ENCODE peak calls at places on chromosome 14, in six cellular contexts. C is trophoblast cell, M is H9, X is IMR-90, V is H1, W is mesenchymal stem cell. Z is an unnamed sample.

GRCh38 chr14:94922595-94923239 is 152.8 kb upstream of the GSC start:
- DNase-seq in V (no peak), X (no peak), M (no peak), C (no peak), W (no peak), Z (no peak)

GRCh38 chr14:101472518-101472849 is 88.8 kb upstream of the DIO3 start:
- DNase-seq in C (no peak), W (no peak), X (no peak), V (no peak), M (no peak), Z (no peak)

GRCh38 chr14:104723651-104724406 is at the start of gene ADSS1:
- DNase-seq in X (no peak), C (peak; percentile 64), V (no peak), M (peak; percentile 69), W (peak; percentile 67), Z (peak; percentile 65)

GRCh38 chr14:104106471-104106991 is 21.0 kb downstream of the ASPG start:
- DNase-seq in C (no peak), M (peak; percentile 21), X (no peak), V (no peak), W (no peak), Z (no peak)

GRCh38 chr14:94568186-94568585 is 6.9 kb downstream of the SERPINA4 start:
- DNase-seq in V (no peak), W (no peak), M (no peak), X (no peak), C (no peak), Z (no peak)

GRCh38 chr14:54564071-54564798 is 2.7 kb upstream of the SAMD4A start:
- DNase-seq in W (peak; percentile 69), V (no peak), C (peak; percentile 81), X (peak; percentile 48), M (no peak), Z (peak; percentile 29)

GRCh38 chr14:84544486-84544885 is 985.5 kb upstream of the FLRT2 start:
- DNase-seq in W (no peak), V (no peak), M (no peak), C (no peak), X (no peak), Z (no peak)

GRCh38 chr14:77663289-77663688 is 44.5 kb downstream of the ALKBH1 start:
- DNase-seq in C (peak; percentile 88), X (peak; percentile 38), V (no peak), M (no peak), W (peak; percentile 12), Z (no peak)

GRCh38 chr14:68574906-68575305 is 218.0 kb downstream of the ZFP36L1 start:
- DNase-seq in C (no peak), M (no peak), X (peak; percentile 70), V (no peak), W (peak; percentile 70), Z (no peak)

GRCh38 chr14:79437951-79438350 is 773.4 kb downstream of the DIO2 start:
- DNase-seq in W (no peak), X (no peak), C (no peak), V (no peak), M (no peak), Z (no peak)

GRCh38 chr14:68775614-68776126 is 17.2 kb downstream of the ZFP36L1 start:
- DNase-seq in M (no peak), W (no peak), X (no peak), V (no peak), C (no peak), Z (no peak)

GRCh38 chr14:26887842-26888241 is 290.0 kb upstream of the NOVA1 start:
- DNase-seq in M (no peak), V (no peak), C (no peak), X (no peak), W (no peak), Z (no peak)

GRCh38 chr14:104870368-104871144 is 5.5 kb downstream of the CEP170B start:
- DNase-seq in M (peak; percentile 61), V (no peak), X (no peak), W (no peak), C (peak; percentile 31), Z (no peak)

GRCh38 chr14:87643005-87643404 is 350.0 kb downstream of the GALC start:
- DNase-seq in V (no peak), W (peak; percentile 20), C (no peak), M (no peak), X (no peak), Z (no peak)

GRCh38 chr14:100532154-100532915 is 54.9 kb downstream of the BEGAIN start:
- DNase-seq in W (no peak), C (no peak), M (peak; percentile 18), V (no peak), X (peak; percentile 13), Z (no peak)

GRCh38 chr14:68792830-68793733 is at the start of gene ZFP36L1:
- DNase-seq in W (peak; percentile 99), M (peak; percentile 95), X (peak; percentile 95), V (peak; percentile 89), C (peak; percentile 99), Z (peak; percentile 98)

GRCh38 chr14:104950021-104950420 is 25.3 kb downstream of the PLD4 start:
- DNase-seq in M (no peak), V (no peak), X (no peak), W (no peak), C (no peak), Z (no peak)

GRCh38 chr14:99568567-99569560 is 35.1 kb downstream of the CCDC85C start:
- DNase-seq in X (peak; percentile 63), W (peak; percentile 72), M (no peak), V (no peak), C (no peak), Z (no peak)

DNA sequence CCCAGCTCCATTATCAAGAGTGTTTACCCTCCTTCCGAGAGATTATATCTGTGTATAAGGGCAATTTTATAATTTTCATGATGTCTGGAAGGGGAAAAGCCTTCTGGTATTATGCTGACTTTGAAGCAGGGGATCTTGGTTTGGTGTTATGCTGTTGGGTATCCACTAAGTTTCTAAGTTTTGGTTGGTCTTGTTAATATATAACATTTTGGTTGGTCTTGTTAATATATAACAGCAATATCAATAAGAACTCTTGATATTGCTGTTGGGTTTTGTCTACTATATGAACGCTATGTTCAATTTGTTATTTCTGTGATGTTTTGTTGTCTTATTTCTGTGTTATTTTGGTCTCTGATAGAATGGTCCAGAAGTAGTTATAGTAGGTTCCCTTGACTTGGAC is 349.2 kb upstream of the LRFN5 start:
- DNase-seq in X (no peak), V (no peak), M (no peak), W (no peak), C (no peak), Z (no peak)
- H3K14ac ChIP-seq in X (no peak overlapping the region), V (no peak overlapping the region), M (no peak overlapping the region), W (no peak overlapping the region), C (no peak overlapping the region), Z (no peak overlapping the region)

GRCh38 chr14:24890716-24891115 is 159.2 kb downstream of the STXBP6 start:
- DNase-seq in W (no peak), C (no peak), X (no peak), V (no peak), M (no peak), Z (no peak)

GRCh38 chr14:24885410-24885913 is 164.5 kb downstream of the STXBP6 start:
- DNase-seq in M (no peak), W (no peak), X (no peak), V (no peak), C (no peak), Z (no peak)

GRCh38 chr14:24889843-24890242 is 160.1 kb downstream of the STXBP6 start:
- DNase-seq in W (no peak), V (no peak), M (no peak), X (peak; percentile 57), C (no peak), Z (no peak)

GRCh38 chr14:24888532-24888931 is 161.4 kb downstream of the STXBP6 start:
- DNase-seq in V (no peak), C (no peak), W (no peak), X (no peak), M (no peak), Z (no peak)

GRCh38 chr14:24887623-24888304 is 162.2 kb downstream of the STXBP6 start:
- DNase-seq in V (no peak), W (no peak), C (no peak), M (no peak), X (peak; percentile 24), Z (no peak)
- H3K4me1 ChIP-seq in V (no peaks in the 10 kb centered on the region), W (no peaks in the 10 kb centered on the region), C (no peaks in the 10 kb centered on the region), M (no peaks in the 10 kb centered on the region), X (no peaks in the 10 kb centered on the region), Z (no peaks in the 10 kb centered on the region)

DNA sequence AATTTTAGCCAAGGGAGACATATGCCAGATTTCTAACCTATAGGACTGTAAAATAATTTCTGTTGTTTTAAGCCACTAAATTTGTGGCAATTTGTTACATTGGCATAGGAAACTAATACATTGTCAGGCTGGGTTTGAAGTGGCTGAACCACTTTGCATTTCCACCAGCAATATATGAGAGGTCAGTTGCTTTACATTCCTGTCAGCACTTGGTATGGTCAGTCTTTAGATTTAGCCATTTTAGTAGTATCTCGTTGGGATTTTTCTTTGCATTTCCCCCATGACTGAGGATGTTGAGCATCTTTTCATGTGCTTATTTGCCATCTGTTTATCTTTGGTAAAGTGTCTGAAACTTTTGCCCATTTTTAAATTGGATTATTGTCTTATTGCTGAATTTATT is 3.9 kb downstream of the PALS1 start:
- DNase-seq in M (no peak), W (no peak), V (no peak), X (no peak), C (no peak), Z (no peak)
- H3K14ac ChIP-seq in M (no peak overlapping the region), W (no peak overlapping the region), V (no peak overlapping the region), X (no peak overlapping the region), C (no peak overlapping the region), Z (no peak overlapping the region)

GRCh38 chr14:75277796-75278421 is 719 bp upstream of the FOS start:
- DNase-seq in X (peak; percentile 59), M (no peak), C (no peak), V (no peak), W (no peak), Z (peak; percentile 59)

GRCh38 chr14:75278422-75279152 is at the start of gene FOS:
- DNase-seq in V (no peak), M (peak; percentile 96), X (peak; percentile 96), W (peak; percentile 98), C (peak; percentile 96), Z (peak; percentile 95)

GRCh38 chr14:75279739-75280447 is 1.3 kb downstream of the FOS start:
- DNase-seq in W (peak; percentile 51), V (no peak), M (peak; percentile 72), X (peak; percentile 27), C (peak; percentile 51), Z (no peak)

GRCh38 chr14:75280448-75280830 is 1.8 kb downstream of the FOS start:
- DNase-seq in C (no peak), M (no peak), X (peak; percentile 29), W (peak; percentile 66), V (no peak), Z (no peak)

DNA sequence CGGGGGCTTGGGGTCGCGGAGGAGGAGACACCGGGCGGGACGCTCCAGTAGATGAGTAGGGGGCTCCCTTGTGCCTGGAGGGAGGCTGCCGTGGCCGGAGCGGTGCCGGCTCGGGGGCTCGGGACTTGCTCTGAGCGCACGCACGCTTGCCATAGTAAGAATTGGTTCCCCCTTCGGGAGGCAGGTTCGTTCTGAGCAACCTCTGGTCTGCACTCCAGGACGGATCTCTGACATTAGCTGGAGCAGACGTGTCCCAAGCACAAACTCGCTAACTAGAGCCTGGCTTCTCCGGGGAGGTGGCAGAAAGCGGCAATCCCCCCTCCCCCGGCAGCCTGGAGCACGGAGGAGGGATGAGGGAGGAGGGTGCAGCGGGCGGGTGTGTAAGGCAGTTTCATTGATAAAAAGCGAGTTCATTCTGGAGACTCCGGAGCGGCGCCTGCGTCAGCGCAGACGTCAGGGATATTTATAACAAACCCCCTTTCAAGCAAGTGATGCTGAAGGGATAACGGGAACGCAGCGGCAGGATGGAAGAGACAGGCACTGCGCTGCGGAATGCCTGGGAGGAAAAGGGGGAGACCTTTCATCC is 618 bp downstream of the FOS start:
- DNase-seq in C (no peak), V (no peak), X (peak; percentile 83), W (peak; percentile 61), M (no peak), Z (no peak)
- H3K4me1 ChIP-seq in C (peaks cover 15% of the 10 kb centered on the region), V (peaks cover 11% of the 10 kb centered on the region), X (peaks cover 11% of the 10 kb centered on the region), W (peaks cover 18% of the 10 kb centered on the region), M (peaks cover 3% of the 10 kb centered on the region), Z (peaks cover 2% of the 10 kb centered on the region)